ENCODE peak calls at places on chromosomes 4 and X, in ten cellular contexts. F, O, N, Y, L, A, U, S, K and H are unnamed samples.

GRCh38 chrX:53716328-53717088 is 30.0 kb upstream of the HUWE1 start:
- DNase-seq in U (no peak), O (no peak), S (peak), K (no peak), F (no peak), A (no peak), N (no peak), Y (no peak), L (no peak), H (no peak)

GRCh38 chr4:11900277-11900676 is 471.6 kb upstream of the HS3ST1 start:
- DNase-seq in L (no peak), F (no peak), S (no peak), A (no peak), K (no peak), N (no peak), Y (no peak), U (no peak), O (no peak), H (no peak)

GRCh38 chr4:167717495-167717894 is 374.8 kb upstream of the ANXA10 start:
- DNase-seq in S (no peak), A (no peak), Y (no peak), U (no peak), O (no peak), N (no peak), L (no peak), K (no peak), F (no peak), H (no peak)

GRCh38 chr4:8867624-8868320 is 3.9 kb downstream of the HMX1 start:
- DNase-seq in O (no peak), F (no peak), K (no peak), A (no peak), S (no peak), N (no peak), Y (no peak), L (no peak), U (no peak), H (no peak)

GRCh38 chr4:80183196-80184052 is 13.9 kb upstream of the PRDM8 start:
- DNase-seq in A (no peak), U (no peak), F (no peak), O (no peak), Y (peak), L (no peak), S (no peak), N (peak), K (no peak), H (no peak)

GRCh38 chr4:42625366-42625765 is 31.5 kb downstream of the ATP8A1 start:
- DNase-seq in K (no peak), U (no peak), Y (no peak), N (no peak), L (no peak), F (no peak), O (no peak), S (no peak), A (no peak), H (no peak)

GRCh38 chrX:102339312-102340298 is 92.6 kb downstream of the NXF2 start:
- DNase-seq in O (no peak), L (no peak), F (no peak), N (peak), S (no peak), U (no peak), Y (peak), A (no peak), K (no peak), H (no peak)

GRCh38 chrX:65706041-65706828 is 38.8 kb downstream of the MSN start:
- DNase-seq in O (peak), U (no peak), Y (no peak), F (no peak), K (peak), L (no peak), S (no peak), A (peak), N (no peak), H (peak)

GRCh38 chr4:155802573-155802972 is 43.8 kb downstream of the GUCY1B1 start:
- DNase-seq in O (no peak), K (no peak), A (no peak), Y (no peak), S (no peak), L (no peak), N (no peak), F (no peak), U (no peak), H (no peak)

GRCh38 chrX:71636438-71637252 is 18.3 kb upstream of the CXCR3 start:
- DNase-seq in L (no peak), F (no peak), S (peak), N (no peak), U (no peak), Y (no peak), O (no peak), K (no peak), A (no peak), H (no peak)

GRCh38 chrX:40778861-40779575 is 43.7 kb upstream of the MED14 start:
- DNase-seq in N (no peak), K (peak), A (no peak), Y (no peak), L (no peak), S (no peak), U (peak), O (no peak), F (no peak), H (no peak)

GRCh38 chr4:123599061-123599919 is 202.7 kb downstream of the SPRY1 start:
- DNase-seq in Y (no peak), N (no peak), L (no peak), U (no peak), S (no peak), K (peak), A (no peak), O (no peak), F (no peak), H (no peak)